ENCODE peak calls at places on chromosome 1, in four cellular contexts. O is H1, P is SK-N-SH, Q is GM12878. G is an unnamed sample.

GRCh38 chr1:205456383-205456867 is 580 bp upstream of the BLACAT1 start:
- DNase-seq in P (peak; percentile 59), O (peak; percentile 76), Q (no peak), G (no peak)

GRCh38 chr1:147337040-147337439 is 94.6 kb downstream of the CHD1L start:
- DNase-seq in O (peak; percentile 74), P (no peak), Q (no peak), G (no peak)

GRCh38 chr1:74733616-74734484 is 898 bp downstream of the TYW3 start:
- DNase-seq in O (no peak), Q (no peak), P (peak; percentile 60), G (peak; percentile 59)

GRCh38 chr1:112509005-112509659 is 367 bp downstream of the WNT2B start:
- DNase-seq in O (peak; percentile 86), P (no peak), Q (no peak), G (no peak)

GRCh38 chr1:34850382-34850781 is 9.2 kb downstream of the SMIM12 start:
- DNase-seq in Q (no peak), O (no peak), P (no peak), G (no peak)

GRCh38 chr1:51736702-51737101 is 119.8 kb downstream of the OSBPL9 start:
- DNase-seq in O (no peak), Q (no peak), P (no peak), G (peak; percentile 51)

GRCh38 chr1:113088972-113089371 is 16.0 kb downstream of the LRIG2 start:
- DNase-seq in Q (no peak), P (peak; percentile 34), O (no peak), G (no peak)

GRCh38 chr1:19009882-19010321 is 53.4 kb upstream of the IFFO2 start:
- DNase-seq in Q (no peak), P (no peak), O (no peak), G (no peak)

GRCh38 chr1:218363141-218363540 is 18.0 kb downstream of the TGFB2 start:
- DNase-seq in Q (no peak), P (no peak), O (peak; percentile 19), G (no peak)

GRCh38 chr1:111576547-111576946 is 43.0 kb upstream of the RAP1A start:
- DNase-seq in O (no peak), P (no peak), Q (no peak), G (no peak)

GRCh38 chr1:94627771-94628170 is 86.2 kb upstream of the F3 start:
- DNase-seq in P (no peak), O (no peak), Q (no peak), G (no peak)

GRCh38 chr1:228208831-228209524 is 1.1 kb downstream of the OBSCN start:
- DNase-seq in O (no peak), Q (no peak), P (no peak), G (no peak)

GRCh38 chr1:14363191-14363590 is 235.3 kb upstream of the KAZN start:
- DNase-seq in Q (no peak), O (no peak), P (no peak), G (no peak)

DNA sequence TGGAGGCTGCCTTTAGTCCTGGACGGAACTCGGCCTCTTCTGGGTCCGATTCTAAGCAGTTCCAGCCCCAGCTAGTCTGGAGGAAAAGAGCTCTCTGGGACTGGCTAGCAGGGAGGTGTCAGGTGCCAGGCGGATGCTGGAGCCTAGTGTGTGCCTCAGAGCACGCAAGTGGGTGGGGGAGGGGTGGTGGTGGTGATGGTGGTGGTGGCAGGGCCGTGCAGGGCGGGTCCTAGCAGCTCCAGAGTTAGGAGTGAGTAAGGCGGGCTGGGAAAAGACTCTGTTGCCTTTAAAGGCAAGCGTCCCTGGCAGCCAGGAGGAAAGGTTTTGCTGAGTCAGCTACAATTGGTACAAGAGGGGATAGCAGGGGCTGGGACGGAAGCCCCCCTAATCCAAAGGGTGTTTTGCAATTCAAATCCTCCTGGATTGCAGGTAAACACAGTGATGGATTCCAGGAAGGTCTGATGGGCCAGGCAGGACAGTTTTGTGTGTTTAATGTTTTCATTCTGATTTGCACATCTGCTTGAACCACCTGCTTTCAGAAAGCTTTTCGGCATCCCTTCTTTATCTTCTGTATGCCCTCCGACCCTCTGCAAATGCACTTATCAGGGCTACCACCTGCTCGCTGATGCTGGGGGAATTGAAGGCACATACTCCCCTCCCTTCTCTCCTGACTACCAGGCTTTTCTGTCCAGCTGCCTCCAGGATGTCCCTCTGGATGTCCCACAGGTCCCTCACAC is 4.1 kb upstream of the SLC2A1 start:
- DNase-seq in O (peak; percentile 70), P (no peak), Q (no peak), G (peak; percentile 84)
- TF ChIP-seq NRF1 in O (no peak), P (no peak), Q (no peak), G (no peak)

GRCh38 chr1:167775178-167775577 is 53.4 kb downstream of the MPZL1 start:
- DNase-seq in O (no peak), P (no peak), Q (no peak), G (no peak)
- TF ChIP-seq NRF1 in O (no peak), P (no peak), Q (no peak), G (no peak)

GRCh38 chr1:58921751-58922150 is 137.9 kb upstream of the JUN start:
- DNase-seq in O (no peak), P (no peak), Q (no peak), G (no peak)
- TF ChIP-seq NRF1 in O (no peak), P (no peak), Q (no peak), G (no peak)

GRCh38 chr1:172180886-172181285 is 239.6 kb upstream of the C1orf105 start:
- DNase-seq in Q (peak; percentile 69), P (no peak), O (no peak), G (no peak)
- TF ChIP-seq NRF1 in Q (no peak), P (no peak), O (no peak), G (no peak)

DNA sequence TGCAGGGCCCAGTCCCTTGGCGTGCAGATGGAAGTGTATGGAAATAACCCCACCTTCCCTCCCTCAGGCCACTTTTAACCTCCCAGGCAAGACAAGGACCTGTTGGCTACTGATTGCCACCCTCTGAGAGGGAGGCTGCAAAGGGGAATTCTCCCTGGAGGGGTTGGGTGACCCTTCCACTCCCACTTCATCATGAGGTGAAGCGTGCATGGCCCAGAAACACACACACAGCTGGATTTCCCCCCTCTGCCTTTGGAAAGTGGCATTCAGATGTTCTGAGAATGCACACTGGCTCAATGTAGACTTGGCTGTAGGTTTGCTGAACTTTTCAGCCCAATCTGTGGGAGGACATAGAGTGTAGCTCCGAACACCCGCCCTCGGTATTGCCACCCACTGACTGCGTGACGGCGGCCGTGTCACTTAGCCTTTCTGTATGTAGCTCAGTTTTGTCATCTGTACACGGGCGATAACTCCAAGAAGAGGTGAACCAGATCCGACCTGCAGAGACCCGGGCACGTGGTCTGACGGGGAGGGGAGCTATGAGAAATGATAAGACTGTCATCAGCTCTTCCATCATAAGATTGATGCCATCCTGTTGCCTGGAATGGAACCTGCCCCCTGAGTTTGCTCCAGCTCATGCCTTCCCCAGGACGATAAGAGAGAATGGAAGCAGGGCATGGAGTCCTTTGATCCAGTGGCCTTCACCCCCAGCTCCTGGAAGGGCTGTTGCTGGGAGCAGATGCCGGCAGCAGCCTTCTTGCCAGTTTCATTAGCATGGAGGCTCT is 19.2 kb downstream of the MIIP start:
- DNase-seq in O (no peak), Q (no peak), P (no peak), G (peak; percentile 81)
- TF ChIP-seq NRF1 in O (no peak), Q (no peak), P (no peak), G (peak; percentile 73)

GRCh38 chr1:229859026-229859425 is 208.0 kb upstream of the GALNT2 start:
- DNase-seq in Q (no peak), P (no peak), O (no peak), G (no peak)

GRCh38 chr1:229857585-229857984 is 209.5 kb upstream of the GALNT2 start:
- DNase-seq in P (no peak), Q (no peak), O (no peak), G (no peak)

GRCh38 chr1:229860926-229861325 is 206.1 kb upstream of the GALNT2 start:
- DNase-seq in O (no peak), P (no peak), Q (no peak), G (no peak)

GRCh38 chr1:229863651-229864545 is 203.1 kb upstream of the GALNT2 start:
- DNase-seq in Q (no peak), P (no peak), O (no peak), G (no peak)

GRCh38 chr1:229862017-229862774 is 204.8 kb upstream of the GALNT2 start:
- DNase-seq in Q (no peak), P (no peak), O (no peak), G (no peak)
- TF ChIP-seq NRF1 in Q (no peak), P (no peak), O (no peak), G (no peak)

GRCh38 chr1:156295391-156295947 is at the start of gene GLMP:
- DNase-seq in Q (no peak), P (peak; percentile 82), O (peak; percentile 70), G (peak; percentile 77)

GRCh38 chr1:156293098-156293434 is 2.4 kb downstream of the GLMP start:
- DNase-seq in Q (no peak), P (no peak), O (no peak), G (no peak)

GRCh38 chr1:156303241-156303640 is 4.1 kb upstream of the VHLL start:
- DNase-seq in O (no peak), P (no peak), Q (no peak), G (no peak)

GRCh38 chr1:156293895-156294294 is 1.6 kb downstream of the GLMP start:
- DNase-seq in P (no peak), O (no peak), Q (no peak), G (no peak)

GRCh38 chr1:156298852-156299357 is at the start of gene VHLL:
- DNase-seq in O (no peak), Q (no peak), P (no peak), G (no peak)
- TF ChIP-seq NRF1 in O (no peak), Q (no peak), P (no peak), G (no peak)

GRCh38 chr1:70717656-70718055 is 306.6 kb downstream of the CTH start:
- DNase-seq in P (no peak), Q (no peak), O (no peak), G (no peak)
- TF ChIP-seq NRF1 in P (no peak), Q (no peak), O (no peak), G (no peak)

GRCh38 chr1:6475381-6476133 is 9.6 kb upstream of the TNFRSF25 start:
- DNase-seq in P (peak; percentile 94), Q (no peak), O (peak; percentile 91), G (peak; percentile 96)
- TF ChIP-seq NRF1 in P (no peak), Q (no peak), O (no peak), G (no peak)